ENCODE peak calls at places on chromosomes 3 and 15, in four cellular contexts. I is esophagus squamous epithelium, Y is GM13976, E is cardiac fibroblast. M is an unnamed sample.

GRCh38 chr3:161372321-161373260 is 1.3 kb upstream of the SPTSSB start:
- DNase-seq in Y (peak; percentile 41), E (peak; percentile 25), I (no peak), M (peak; percentile 12)

GRCh38 chr15:71195242-71195641 is 80.0 kb downstream of the THSD4 start:
- DNase-seq in E (peak; percentile 34), Y (no peak), I (no peak), M (no peak)

GRCh38 chr3:108907194-108907593 is 46.5 kb downstream of the GUCA1C start:
- DNase-seq in Y (no peak), I (no peak), E (no peak), M (no peak)

GRCh38 chr3:54120657-54121403 is 1.5 kb upstream of the CACNA2D3 start:
- DNase-seq in I (no peak), Y (peak; percentile 55), E (peak; percentile 14), M (no peak)

GRCh38 chr3:4493931-4494806 is 1.0 kb downstream of the ITPR1 start:
- DNase-seq in I (no peak), Y (no peak), E (peak; percentile 42), M (no peak)

GRCh38 chr15:101559938-101560337 is 70.4 kb upstream of the PCSK6 start:
- DNase-seq in I (no peak), E (no peak), Y (no peak), M (no peak)

GRCh38 chr3:196684548-196685407 is 27.3 kb downstream of the CEP19 start:
- DNase-seq in I (no peak), E (peak; percentile 73), Y (peak; percentile 84), M (no peak)

GRCh38 chr3:42778644-42779043 is 5.6 kb upstream of the CCDC13 start:
- DNase-seq in Y (no peak), I (no peak), E (peak; percentile 87), M (no peak)

GRCh38 chr3:84978833-84979232 is 20.0 kb downstream of the CADM2 start:
- DNase-seq in E (no peak), Y (no peak), I (no peak), M (no peak)

GRCh38 chr3:134295930-134296329 is 45.3 kb upstream of the RYK start:
- DNase-seq in I (no peak), E (no peak), Y (no peak), M (no peak)

GRCh38 chr3:135271562-135272290 is 476.7 kb downstream of the EPHB1 start:
- DNase-seq in E (no peak), I (no peak), Y (no peak), M (no peak)

GRCh38 chr15:90765489-90765888 is 48.3 kb downstream of the BLM start:
- DNase-seq in E (no peak), Y (no peak), I (no peak), M (no peak)

GRCh38 chr3:184750684-184751083 is 38.8 kb upstream of the MAGEF1 start:
- DNase-seq in Y (no peak), E (no peak), I (no peak), M (no peak)

GRCh38 chr3:48597408-48597800 is 2.3 kb upstream of the COL7A1 start:
- DNase-seq in Y (no peak), I (no peak), E (no peak), M (no peak)

GRCh38 chr15:54159044-54159443 is 180.8 kb downstream of the UNC13C start:
- DNase-seq in Y (no peak), I (no peak), E (no peak), M (no peak)

GRCh38 chr3:42188365-42188764 is 77.6 kb downstream of the CCK start:
- DNase-seq in E (no peak), Y (no peak), I (no peak), M (no peak)

GRCh38 chr15:40104296-40104864 is 4.3 kb downstream of the BMF start:
- DNase-seq in I (no peak), E (no peak), Y (no peak), M (peak; percentile 11)

GRCh38 chr15:89755701-89756100 is 4.7 kb upstream of the MESP1 start:
- DNase-seq in E (no peak), I (no peak), Y (no peak), M (no peak)
- TF ChIP-seq CTCF in E (no peak), I (no peak), Y (no peak), M (no peak)

DNA sequence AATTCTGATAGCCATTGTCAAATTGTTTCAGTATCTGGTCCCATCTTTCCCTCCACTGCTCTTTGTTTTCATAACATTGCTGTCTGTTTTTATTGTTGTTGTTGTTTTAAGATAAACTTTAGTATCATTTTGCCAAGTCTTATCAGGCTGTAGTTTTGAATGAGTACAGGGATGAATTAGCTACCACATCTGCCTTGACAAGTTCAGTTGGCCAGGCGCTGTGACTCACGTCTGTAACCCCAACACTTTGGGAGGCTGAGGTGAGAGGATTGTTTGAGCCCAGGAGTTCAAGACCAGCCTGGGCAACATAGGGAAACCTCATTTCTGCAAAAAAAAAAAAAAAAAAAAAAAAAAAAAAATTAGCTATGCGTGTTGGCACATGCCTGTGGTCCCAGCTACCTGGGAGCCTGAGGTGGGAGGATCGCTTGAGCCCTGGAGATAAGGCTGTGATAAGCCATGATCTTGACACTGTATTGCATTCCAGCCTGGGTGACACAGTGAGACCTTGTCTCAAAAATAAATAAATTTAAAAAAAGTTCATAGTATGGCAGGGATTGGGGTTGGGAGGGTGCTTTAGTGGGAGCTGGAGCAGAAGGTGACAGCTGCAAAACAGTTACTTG is 8.3 kb upstream of the ANKDD1A start:
- DNase-seq in I (no peak), Y (no peak), E (no peak), M (no peak)
- TF ChIP-seq CTCF in I (no peak), Y (no peak), E (no peak), M (no peak)

GRCh38 chr3:77026904-77027634 is 12.8 kb upstream of the ROBO2 start:
- DNase-seq in E (no peak), Y (no peak), I (no peak), M (no peak)
- TF ChIP-seq CTCF in E (no peak), Y (no peak), I (no peak), M (no peak)

GRCh38 chr3:128846501-128846900 is 32.9 kb upstream of the ACAD9 start:
- DNase-seq in I (no peak), E (no peak), Y (no peak), M (no peak)

GRCh38 chr3:128847631-128848370 is 31.6 kb upstream of the ACAD9 start:
- DNase-seq in Y (no peak), E (no peak), I (no peak), M (no peak)

GRCh38 chr3:128851601-128852000 is 27.8 kb upstream of the ACAD9 start:
- DNase-seq in I (no peak), E (no peak), Y (no peak), M (no peak)

GRCh38 chr3:128850544-128850943 is 28.9 kb upstream of the ACAD9 start:
- DNase-seq in I (no peak), E (no peak), Y (no peak), M (no peak)

DNA sequence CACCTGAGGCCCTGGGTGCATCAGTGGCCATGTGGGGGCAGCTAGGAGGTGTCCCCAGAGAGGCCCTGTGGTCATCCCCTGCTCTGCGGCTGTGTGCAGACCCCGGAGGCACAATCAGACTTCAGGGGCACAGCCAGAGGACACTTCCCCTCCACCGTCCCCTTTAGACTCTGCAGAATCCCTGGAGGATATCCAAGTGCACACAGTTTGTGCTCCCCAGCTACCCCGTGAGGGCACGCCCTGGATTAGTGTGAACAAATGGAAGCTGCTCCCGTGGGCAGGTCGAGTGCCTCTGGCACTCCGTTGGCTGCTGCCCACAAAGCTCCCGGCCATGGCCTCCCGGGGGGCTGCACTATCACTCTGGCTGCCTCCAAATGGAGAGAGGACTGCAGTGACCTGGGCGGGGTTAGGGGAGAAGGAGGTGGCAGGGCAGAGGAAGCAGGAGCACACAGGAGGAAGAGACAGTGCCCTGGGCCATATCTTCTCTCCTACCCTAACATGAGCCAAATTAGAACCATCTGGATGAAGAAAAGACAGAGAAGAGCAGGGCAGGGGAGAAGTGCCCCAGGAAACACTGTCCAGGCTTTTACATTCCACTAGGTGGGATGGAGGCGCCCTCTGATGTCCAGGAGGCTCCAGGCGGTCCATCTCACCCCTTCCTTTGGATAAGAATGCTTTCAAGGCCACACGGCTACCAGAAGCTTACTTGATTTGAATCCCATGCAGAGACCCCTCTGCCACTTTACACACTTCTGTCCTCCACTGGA is 29.5 kb upstream of the ACAD9 start:
- DNase-seq in Y (no peak), I (no peak), E (peak; percentile 25), M (no peak)
- TF ChIP-seq CTCF in Y (no peak), I (no peak), E (no peak), M (no peak)

DNA sequence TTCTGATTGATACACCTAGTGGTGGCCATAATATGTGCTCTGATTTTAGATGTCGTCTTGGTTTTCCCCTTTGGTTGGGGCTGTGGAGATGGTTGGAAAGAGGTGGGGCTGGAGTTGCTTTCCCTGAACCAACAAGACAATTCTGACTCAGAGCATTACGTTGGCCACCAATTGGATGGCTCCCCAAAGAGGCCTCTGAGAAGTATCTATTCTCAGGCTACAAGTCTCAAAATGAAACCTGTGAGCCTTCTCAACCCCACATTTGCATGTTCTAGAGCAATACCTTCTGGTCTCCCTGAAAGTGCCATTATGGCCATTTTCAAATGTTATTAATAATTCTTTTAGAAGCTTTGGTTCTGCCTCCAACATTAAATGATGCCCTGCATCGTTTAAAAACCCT is 188.4 kb upstream of the WNT5A start:
- DNase-seq in Y (peak; percentile 67), I (no peak), E (no peak), M (no peak)
- TF ChIP-seq CTCF in Y (no peak), I (no peak), E (no peak), M (no peak)

GRCh38 chr15:32651229-32651837 is 9.8 kb downstream of the SCG5 start:
- DNase-seq in E (peak; percentile 82), I (no peak), Y (peak; percentile 82), M (peak; percentile 49)

GRCh38 chr15:32646304-32646703 is 4.8 kb downstream of the SCG5 start:
- DNase-seq in Y (no peak), I (no peak), E (no peak), M (no peak)

GRCh38 chr15:32643907-32644445 is 2.5 kb downstream of the SCG5 start:
- DNase-seq in E (peak; percentile 39), I (no peak), Y (no peak), M (no peak)

GRCh38 chr15:32652178-32652577 is 10.7 kb downstream of the SCG5 start:
- DNase-seq in E (no peak), I (no peak), Y (no peak), M (no peak)

DNA sequence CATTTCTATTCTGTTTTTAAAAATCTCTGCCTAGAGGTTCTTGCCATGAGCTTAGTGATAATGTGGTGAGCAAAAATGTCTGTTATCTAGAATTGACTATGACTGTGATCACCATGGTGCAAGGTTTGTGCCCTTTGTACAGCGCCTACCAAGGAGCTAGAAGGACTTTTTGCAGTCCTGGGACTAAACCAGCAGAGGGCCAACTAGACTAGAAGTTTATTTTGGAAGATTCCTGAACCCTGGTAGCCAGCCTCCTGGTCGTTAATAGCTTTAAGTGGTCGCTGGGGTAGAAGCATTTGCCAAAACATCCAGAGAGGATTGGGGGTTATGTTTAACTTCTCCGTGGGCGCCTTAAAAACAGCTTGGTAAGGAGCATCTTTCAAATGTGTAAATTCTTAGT is 7.8 kb downstream of the SCG5 start:
- DNase-seq in E (peak; percentile 55), I (no peak), Y (no peak), M (no peak)
- TF ChIP-seq CTCF in E (peak; percentile 52), I (no peak), Y (no peak), M (no peak)